ENCODE peak calls at places on chromosomes 16 and 17, in five cellular contexts. U is A549, R is H1, O is K562, M is HepG2. J is an unnamed sample.

GRCh38 chr16:25148568-25149215 is 37.1 kb downstream of the LCMT1 start:
- DNase-seq in U (no peak), R (no peak), M (no peak), O (no peak), J (no peak)

GRCh38 chr17:61324540-61324868 is 75.1 kb upstream of the TBX2 start:
- DNase-seq in R (no peak), O (no peak), U (peak; percentile 55), M (peak; percentile 49), J (peak; percentile 82)

GRCh38 chr17:78725448-78726021 is 56.5 kb downstream of the CYTH1 start:
- DNase-seq in O (no peak), M (no peak), R (no peak), U (no peak), J (no peak)

GRCh38 chr17:72387487-72387886 is 266.7 kb downstream of the SOX9 start:
- DNase-seq in U (peak; percentile 63), O (no peak), M (peak; percentile 39), R (no peak), J (peak; percentile 96)

GRCh38 chr17:78263063-78263735 is 31.8 kb downstream of the TMEM235 start:
- DNase-seq in O (peak; percentile 68), R (peak; percentile 49), U (no peak), M (peak; percentile 43), J (no peak)

GRCh38 chr17:65265276-65265675 is 128.1 kb downstream of the RGS9 start:
- DNase-seq in U (no peak), O (no peak), M (no peak), R (no peak), J (no peak)

GRCh38 chr16:89822188-89823086 is 5.8 kb upstream of the SPIRE2 start:
- DNase-seq in O (no peak), U (no peak), R (no peak), M (peak; percentile 99), J (no peak)

GRCh38 chr17:61230972-61231820 is 168.4 kb upstream of the TBX2 start:
- DNase-seq in R (no peak), M (no peak), O (no peak), U (no peak), J (no peak)

GRCh38 chr16:2213817-2214720 is 571 bp downstream of the PGP start:
- DNase-seq in R (no peak), M (no peak), U (no peak), O (peak; percentile 48), J (no peak)

GRCh38 chr16:8848231-8848938 is 20.4 kb downstream of the CARHSP1 start:
- DNase-seq in M (no peak), R (no peak), U (no peak), O (no peak), J (no peak)

GRCh38 chr16:28609631-28610594 is at the start of gene SULT1A1:
- DNase-seq in O (peak; percentile 60), M (peak; percentile 93), R (no peak), U (no peak), J (no peak)

GRCh38 chr16:1772908-1773702 is at the start of gene MRPS34:
- DNase-seq in R (peak; percentile 95), M (peak; percentile 78), O (peak; percentile 79), U (peak; percentile 93), J (peak; percentile 83)

GRCh38 chr16:22356930-22357634 is 17.3 kb downstream of the CDR2 start:
- DNase-seq in O (no peak), R (no peak), U (no peak), M (no peak), J (no peak)

GRCh38 chr17:50956750-50957523 is 90.8 kb upstream of the TOB1 start:
- DNase-seq in U (peak; percentile 69), O (peak; percentile 76), M (peak; percentile 70), R (peak; percentile 81), J (peak; percentile 54)

GRCh38 chr17:21170829-21171228 is 43.1 kb downstream of the TMEM11 start:
- DNase-seq in O (no peak), U (no peak), M (no peak), R (no peak), J (no peak)

GRCh38 chr17:15377608-15378007 is 36.2 kb upstream of the TEKT3 start:
- DNase-seq in M (peak; percentile 89), U (no peak), R (no peak), O (no peak), J (peak; percentile 54)

GRCh38 chr16:49463529-49463928 is 89.9 kb downstream of the C16orf78 start:
- DNase-seq in U (no peak), O (no peak), M (no peak), R (peak; percentile 41), J (no peak)

GRCh38 chr16:88705076-88705684 is 1.0 kb downstream of the RNF166 start:
- DNase-seq in O (no peak), R (no peak), M (no peak), U (no peak), J (peak; percentile 34)

GRCh38 chr16:48903054-48903453 is 293.1 kb upstream of the N4BP1 start:
- DNase-seq in M (no peak), U (no peak), O (no peak), R (no peak), J (no peak)

GRCh38 chr16:87723224-87723619 is 42.6 kb downstream of the KLHDC4 start:
- DNase-seq in O (peak; percentile 58), R (no peak), M (no peak), U (no peak), J (peak; percentile 97)

GRCh38 chr16:72961115-72961832 is 86.7 kb downstream of the ZFHX3 start:
- DNase-seq in M (no peak), U (no peak), R (no peak), O (peak; percentile 23), J (peak; percentile 30)

GRCh38 chr16:8768701-8769100 is 28.7 kb downstream of the TMEM186 start:
- DNase-seq in M (no peak), R (no peak), U (no peak), O (no peak), J (no peak)

DNA sequence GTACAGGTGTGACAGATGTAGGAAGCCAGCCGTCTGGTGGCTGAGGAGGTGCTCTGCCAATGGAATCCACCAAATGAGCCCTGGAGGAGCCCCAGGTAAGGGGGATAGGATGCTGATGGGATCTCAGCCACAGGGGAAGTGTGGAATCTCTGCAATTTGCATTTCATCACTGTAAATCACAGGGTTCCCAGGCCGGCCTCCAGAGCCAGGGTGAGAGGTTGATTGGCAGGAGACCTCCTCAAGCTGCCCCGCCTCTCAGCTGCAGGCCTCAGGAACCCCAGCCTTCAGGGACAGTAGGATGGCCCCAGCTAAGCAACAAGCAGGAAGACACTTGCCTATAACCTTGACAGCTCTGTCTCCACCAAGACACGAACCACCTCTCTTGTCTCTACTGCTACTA is 39.4 kb downstream of the RTN4RL1 start:
- DNase-seq in O (no peak), R (no peak), M (no peak), U (no peak), J (no peak)
- TF ChIP-seq MAFK in O (no peak), R (no peak), M (no peak), U (no peak), J (no peak)

DNA sequence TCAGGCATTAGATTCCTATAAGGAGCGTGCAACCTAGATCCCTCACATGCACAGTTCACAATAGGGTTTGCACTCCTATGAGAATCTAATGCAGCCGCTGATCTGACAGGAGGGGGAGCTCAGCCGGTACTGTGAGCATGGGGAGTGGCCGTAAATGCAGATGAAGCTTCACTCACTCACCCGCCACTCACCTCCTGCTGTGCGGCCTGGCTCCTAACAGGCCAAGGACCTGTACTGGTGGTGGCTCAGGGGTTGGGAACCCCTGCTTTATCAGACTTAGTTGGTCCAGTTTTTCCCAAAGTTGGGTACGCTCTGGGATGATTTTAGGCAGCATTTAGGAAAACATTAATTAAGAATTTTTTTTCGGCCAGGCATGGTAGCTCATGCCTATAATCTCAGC is 103.8 kb downstream of the MARF1 start:
- DNase-seq in R (peak; percentile 85), M (peak; percentile 49), U (no peak), O (peak; percentile 61), J (no peak)
- TF ChIP-seq MAFK in R (no peak), M (no peak), U (no peak), O (no peak), J (no peak)

DNA sequence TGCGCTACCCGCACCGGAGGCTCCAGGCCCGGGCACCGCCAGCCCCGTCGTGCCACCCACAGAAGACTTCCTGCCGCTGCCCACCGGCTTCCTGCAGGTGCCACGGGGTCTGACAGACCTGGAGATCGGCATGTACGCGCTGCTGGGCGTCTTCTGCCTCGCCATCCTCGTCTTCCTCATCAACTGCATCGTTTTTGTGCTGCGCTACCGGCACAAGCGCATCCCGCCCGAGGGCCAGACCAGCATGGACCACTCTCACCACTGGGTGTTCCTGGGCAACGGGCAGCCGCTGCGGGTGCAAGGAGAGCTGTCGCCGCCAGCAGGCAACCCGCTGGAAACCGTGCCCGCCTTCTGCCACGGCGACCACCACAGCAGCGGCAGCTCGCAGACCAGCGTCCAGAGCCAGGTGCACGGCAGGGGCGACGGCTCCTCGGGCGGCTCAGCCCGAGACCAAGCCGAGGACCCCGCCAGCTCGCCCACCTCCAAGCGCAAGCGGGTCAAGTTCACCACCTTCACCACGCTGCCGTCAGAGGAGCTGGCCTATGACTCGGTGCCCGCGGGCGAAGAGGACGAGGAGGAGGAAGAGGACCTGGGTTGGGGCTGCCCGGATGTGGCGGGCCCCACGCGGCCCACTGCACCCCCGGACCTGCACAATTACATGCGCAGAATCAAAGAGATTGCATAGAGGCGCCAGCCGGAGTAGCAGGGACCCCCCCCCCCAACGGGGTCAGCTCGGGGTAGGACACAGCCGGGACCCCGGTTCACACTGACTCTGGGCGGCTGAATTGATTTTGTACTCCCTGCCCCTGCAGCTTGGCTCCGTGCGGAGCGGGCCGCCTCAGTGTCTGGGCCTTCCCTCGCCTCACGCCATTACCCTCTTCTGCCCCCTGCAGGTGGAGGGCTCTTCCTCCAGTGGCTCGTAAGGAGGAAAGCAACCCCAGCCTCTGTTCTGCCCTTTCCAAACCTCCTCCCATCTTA is 58.5 kb downstream of the TMEM132E start:
- DNase-seq in M (peak; percentile 45), R (peak; percentile 89), O (peak; percentile 83), U (peak; percentile 67), J (peak; percentile 56)
- TF ChIP-seq MAFK in M (no peak), R (no peak), O (no peak), U (no peak), J (no peak)

GRCh38 chr16:75012380-75013081 is 13.7 kb downstream of the ZNRF1 start:
- DNase-seq in R (no peak), O (no peak), U (no peak), M (no peak), J (no peak)

GRCh38 chr16:75010427-75010826 is 11.6 kb downstream of the ZNRF1 start:
- DNase-seq in M (no peak), R (no peak), U (no peak), O (no peak), J (no peak)

GRCh38 chr16:75007443-75007842 is 8.6 kb downstream of the ZNRF1 start:
- DNase-seq in M (no peak), R (no peak), U (no peak), O (no peak), J (no peak)

GRCh38 chr16:75014318-75014717 is 15.5 kb downstream of the ZNRF1 start:
- DNase-seq in U (no peak), O (no peak), M (no peak), R (no peak), J (no peak)

DNA sequence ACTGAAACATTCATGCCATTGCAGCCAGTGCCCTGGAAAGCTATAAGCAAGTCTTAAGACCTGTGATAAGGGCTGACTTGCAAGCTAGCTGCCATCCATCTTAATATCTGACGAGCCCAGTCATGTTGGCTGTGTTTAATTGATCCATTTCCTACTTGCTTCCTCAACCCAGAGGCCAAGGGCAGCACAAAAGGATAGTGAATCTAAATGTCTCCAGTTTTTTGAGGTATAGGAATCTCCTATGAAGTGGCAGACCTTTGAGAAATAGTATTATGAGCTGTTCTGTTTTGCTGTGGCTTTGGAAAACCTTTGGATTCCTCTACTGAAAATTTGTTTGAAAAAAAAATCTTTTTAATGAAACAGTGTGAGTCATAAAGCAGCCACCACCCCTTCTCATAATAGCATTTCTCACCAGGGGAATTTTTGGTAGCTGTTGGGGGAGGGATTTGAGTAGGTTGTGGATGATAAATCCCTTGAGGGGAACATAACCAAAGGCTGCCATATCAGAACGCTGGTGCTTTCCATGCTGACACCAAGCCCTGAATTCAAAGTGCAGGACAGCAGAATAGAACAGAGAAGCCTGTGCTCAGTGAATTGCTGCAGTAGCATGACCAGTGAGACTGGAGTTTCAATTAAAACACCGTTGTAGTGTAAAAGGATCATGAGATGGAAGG is 12.9 kb downstream of the ZNRF1 start:
- DNase-seq in O (no peak), U (peak; percentile 59), M (no peak), R (no peak), J (peak; percentile 92)
- TF ChIP-seq MAFK in O (no peak), U (no peak), M (no peak), R (no peak), J (no peak)